ENCODE peak calls at places on chromosomes 5 and 9, in eight cellular contexts. Q is AG09309, A is astrocyte, J is kidney epithelial cell, P is IMR-90, M is progenitor cell of endocrine pancreas, O is upper lobe of left lung, D is uterus. W is an unnamed sample.

GRCh38 chr5:96633820-96634219 is 28.4 kb upstream of the CAST start:
- DNase-seq in M (no peak), Q (no peak), J (no peak), O (no peak), P (peak), D (no peak), A (peak), W (no peak)

GRCh38 chr9:118401551-118401950 is 697.3 kb downstream of the TLR4 start:
- DNase-seq in J (no peak), P (no peak), A (no peak), M (no peak), O (no peak), D (no peak), Q (no peak), W (no peak)

GRCh38 chr5:13408616-13409015 is 535.9 kb downstream of the DNAH5 start:
- DNase-seq in J (no peak), O (no peak), A (peak), Q (no peak), P (no peak), M (no peak), D (no peak), W (no peak)

GRCh38 chr5:39132128-39132447 is 57.9 kb upstream of the RICTOR start:
- DNase-seq in J (no peak), Q (no peak), M (no peak), P (no peak), D (no peak), A (no peak), O (no peak), W (no peak)

GRCh38 chr5:44845777-44846176 is 37.0 kb downstream of the MRPS30 start:
- DNase-seq in M (no peak), Q (no peak), D (no peak), J (no peak), A (no peak), O (no peak), P (no peak), W (no peak)

GRCh38 chr9:9790216-9790872 is 822.5 kb downstream of the PTPRD start:
- DNase-seq in M (no peak), P (no peak), J (peak), O (no peak), A (no peak), Q (no peak), D (no peak), W (no peak)

GRCh38 chr5:139726248-139726647 is 69.4 kb upstream of the PSD2 start:
- DNase-seq in D (no peak), J (no peak), M (no peak), P (no peak), A (no peak), O (no peak), Q (no peak), W (no peak)

GRCh38 chr5:11878846-11879245 is 25.4 kb downstream of the CTNND2 start:
- DNase-seq in D (no peak), O (no peak), P (no peak), Q (no peak), J (no peak), M (no peak), A (no peak), W (no peak)

GRCh38 chr9:110189001-110189400 is 19.0 kb downstream of the C9orf152 start:
- DNase-seq in J (no peak), P (peak), A (no peak), M (no peak), D (peak), Q (no peak), O (peak), W (no peak)

GRCh38 chr9:70493046-70493445 is 78.6 kb upstream of the KLF9 start:
- DNase-seq in A (peak), D (no peak), M (no peak), Q (no peak), P (no peak), J (no peak), O (no peak), W (no peak)

GRCh38 chr9:34272146-34272545 is 56.9 kb downstream of the KIF24 start:
- DNase-seq in D (no peak), Q (no peak), M (no peak), P (no peak), A (no peak), O (no peak), J (no peak), W (no peak)

GRCh38 chr5:17951392-17952169 is 317.3 kb downstream of the TAF11L14 start:
- DNase-seq in J (no peak), Q (no peak), D (no peak), A (no peak), P (no peak), O (no peak), M (no peak), W (no peak)
- TF ChIP-seq CTCF in J (no peak), Q (no peak), D (no peak), A (no peak), P (no peak), O (no peak), M (peak), W (peak)

DNA sequence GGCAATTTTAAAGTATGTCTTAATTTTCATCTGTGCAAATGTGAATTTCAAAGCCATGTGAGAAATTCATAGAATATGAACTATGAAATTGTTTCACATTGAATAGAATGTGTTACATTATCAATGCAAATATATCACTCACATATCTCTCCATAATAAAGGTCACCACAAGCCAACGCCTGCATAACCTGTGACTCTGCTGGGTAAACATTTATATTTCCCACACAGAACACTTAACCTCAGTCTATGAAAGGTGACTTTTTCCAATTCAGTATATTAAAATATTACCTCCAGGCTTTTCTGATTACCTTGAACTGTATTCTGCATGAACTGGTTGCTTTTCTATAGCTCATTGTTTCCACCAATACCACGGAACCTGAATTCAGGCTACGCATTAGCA is 126.8 kb upstream of the TYRP1 start:
- DNase-seq in A (no peak), Q (no peak), P (no peak), J (no peak), D (no peak), O (no peak), M (no peak), W (no peak)
- TF ChIP-seq CTCF in A (no peak), Q (no peak), P (no peak), J (no peak), D (no peak), O (no peak), M (no peak), W (no peak)

GRCh38 chr9:81619353-81620008 is 69.9 kb downstream of the TLE1 start:
- DNase-seq in Q (peak), A (peak), O (no peak), J (no peak), P (peak), M (no peak), D (no peak), W (no peak)
- TF ChIP-seq CTCF in Q (no peak), A (no peak), O (no peak), J (no peak), P (no peak), M (no peak), D (no peak), W (no peak)

GRCh38 chr9:91676042-91676441 is 252.4 kb upstream of the NFIL3 start:
- DNase-seq in P (no peak), A (peak), M (no peak), D (no peak), Q (no peak), J (no peak), O (no peak), W (no peak)
- TF ChIP-seq CTCF in P (peak), A (peak), M (peak), D (no peak), Q (peak), J (no peak), O (no peak), W (no peak)